ENCODE peak calls at places on chromosomes 16 and 17, in nine cellular contexts. E is ovary, R is Panc1, A is colonic mucosa, N is testis, C is astrocyte of the cerebellum, D is GM23338, U is esophagus squamous epithelium, Q is heart right ventricle. X is an unnamed sample.

GRCh38 chr17:39069114-39069756 is 82.2 kb downstream of the PLXDC1 start:
- DNase-seq in E (no peak), R (peak), A (no peak), N (peak), C (no peak), D (peak), U (no peak), Q (no peak), X (peak)

GRCh38 chr16:88510091-88510719 is 57.1 kb downstream of the ZFPM1 start:
- DNase-seq in E (no peak), R (no peak), A (no peak), N (no peak), C (peak), D (no peak), U (no peak), Q (no peak), X (no peak)

GRCh38 chr17:60383379-60383778 is 8.6 kb downstream of the USP32 start:
- DNase-seq in E (no peak), R (no peak), A (no peak), N (no peak), C (no peak), D (no peak), U (no peak), Q (no peak), X (no peak)

GRCh38 chr16:85330694-85331188 is 218.5 kb upstream of the CIBAR2 start:
- DNase-seq in E (no peak), R (peak), A (no peak), N (peak), C (peak), D (peak), U (no peak), Q (no peak), X (peak)

GRCh38 chr16:72825912-72826621 is 221.9 kb downstream of the ZFHX3 start:
- DNase-seq in E (no peak), R (no peak), A (no peak), N (no peak), C (no peak), D (no peak), U (no peak), Q (no peak), X (no peak)

GRCh38 chr17:3738562-3739295 is 15.0 kb downstream of the HASPIN start:
- DNase-seq in E (no peak), R (no peak), A (peak), N (peak), C (no peak), D (peak), U (no peak), Q (no peak), X (no peak)

GRCh38 chr17:63997341-63998048 is 656 bp upstream of the PRR29 start:
- DNase-seq in E (no peak), R (no peak), A (no peak), N (no peak), C (no peak), D (peak), U (no peak), Q (no peak), X (no peak)

GRCh38 chr16:56353054-56353921 is 72.1 kb downstream of the AMFR start:
- DNase-seq in E (no peak), R (no peak), A (no peak), N (peak), C (no peak), D (no peak), U (no peak), Q (no peak), X (no peak)

GRCh38 chr16:68287276-68288251 is 23.2 kb downstream of the SLC7A6OS start:
- DNase-seq in E (no peak), R (no peak), A (no peak), N (peak), C (peak), D (no peak), U (no peak), Q (peak), X (peak)

GRCh38 chr16:85402910-85403692 is 210.0 kb upstream of the GSE1 start:
- DNase-seq in E (peak), R (no peak), A (peak), N (peak), C (no peak), D (peak), U (no peak), Q (peak), X (peak)

GRCh38 chr17:43772877-43773648 is 5.7 kb downstream of the DUSP3 start:
- DNase-seq in E (no peak), R (no peak), A (no peak), N (no peak), C (no peak), D (no peak), U (no peak), Q (no peak), X (no peak)

GRCh38 chr16:76345093-76345735 is 68.0 kb downstream of the CNTNAP4 start:
- DNase-seq in E (no peak), R (no peak), A (no peak), N (no peak), C (peak), D (no peak), U (no peak), Q (no peak), X (peak)

GRCh38 chr17:18314059-18314730 is 599 bp downstream of the TOP3A start:
- DNase-seq in E (no peak), R (no peak), A (peak), N (no peak), C (no peak), D (no peak), U (no peak), Q (peak), X (no peak)

GRCh38 chr17:43140396-43141332 is 15.5 kb upstream of the BRCA1 start:
- DNase-seq in E (no peak), R (no peak), A (no peak), N (no peak), C (no peak), D (no peak), U (no peak), Q (no peak), X (no peak)

GRCh38 chr16:11256657-11257130 is 690 bp upstream of the SOCS1 start:
- DNase-seq in E (no peak), R (no peak), A (peak), N (peak), C (no peak), D (peak), U (no peak), Q (peak), X (peak)

GRCh38 chr17:871731-872517 is 89.8 kb downstream of the MRM3 start:
- DNase-seq in E (no peak), R (no peak), A (no peak), N (no peak), C (no peak), D (no peak), U (no peak), Q (no peak), X (no peak)

GRCh38 chr17:58268774-58269556 is 11.8 kb downstream of the MPO start:
- DNase-seq in E (no peak), R (no peak), A (no peak), N (no peak), C (no peak), D (no peak), U (no peak), Q (no peak), X (no peak)

GRCh38 chr17:67625971-67626370 is 91.8 kb upstream of the NOL11 start:
- DNase-seq in E (no peak), R (no peak), A (no peak), N (no peak), C (no peak), D (no peak), U (no peak), Q (no peak), X (no peak)

GRCh38 chr17:69457603-69458002 is 43.1 kb downstream of the MAP2K6 start:
- DNase-seq in E (no peak), R (no peak), A (no peak), N (no peak), C (no peak), D (no peak), U (no peak), Q (no peak), X (no peak)

GRCh38 chr16:8912793-8913192 is 30.6 kb downstream of the LITAFD start:
- DNase-seq in E (no peak), R (no peak), A (no peak), N (no peak), C (no peak), D (no peak), U (no peak), Q (no peak), X (no peak)

GRCh38 chr17:9195961-9196668 is 174.8 kb downstream of the NTN1 start:
- DNase-seq in E (no peak), R (no peak), A (peak), N (no peak), C (no peak), D (peak), U (no peak), Q (no peak), X (no peak)

GRCh38 chr17:50588391-50589111 is 28.0 kb downstream of the CACNA1G start:
- DNase-seq in E (peak), R (no peak), A (no peak), N (peak), C (no peak), D (no peak), U (no peak), Q (peak), X (no peak)

GRCh38 chr17:3843935-3844516 is 2.0 kb downstream of the NCBP3 start:
- DNase-seq in E (no peak), R (no peak), A (peak), N (no peak), C (no peak), D (peak), U (no peak), Q (no peak), X (peak)

DNA sequence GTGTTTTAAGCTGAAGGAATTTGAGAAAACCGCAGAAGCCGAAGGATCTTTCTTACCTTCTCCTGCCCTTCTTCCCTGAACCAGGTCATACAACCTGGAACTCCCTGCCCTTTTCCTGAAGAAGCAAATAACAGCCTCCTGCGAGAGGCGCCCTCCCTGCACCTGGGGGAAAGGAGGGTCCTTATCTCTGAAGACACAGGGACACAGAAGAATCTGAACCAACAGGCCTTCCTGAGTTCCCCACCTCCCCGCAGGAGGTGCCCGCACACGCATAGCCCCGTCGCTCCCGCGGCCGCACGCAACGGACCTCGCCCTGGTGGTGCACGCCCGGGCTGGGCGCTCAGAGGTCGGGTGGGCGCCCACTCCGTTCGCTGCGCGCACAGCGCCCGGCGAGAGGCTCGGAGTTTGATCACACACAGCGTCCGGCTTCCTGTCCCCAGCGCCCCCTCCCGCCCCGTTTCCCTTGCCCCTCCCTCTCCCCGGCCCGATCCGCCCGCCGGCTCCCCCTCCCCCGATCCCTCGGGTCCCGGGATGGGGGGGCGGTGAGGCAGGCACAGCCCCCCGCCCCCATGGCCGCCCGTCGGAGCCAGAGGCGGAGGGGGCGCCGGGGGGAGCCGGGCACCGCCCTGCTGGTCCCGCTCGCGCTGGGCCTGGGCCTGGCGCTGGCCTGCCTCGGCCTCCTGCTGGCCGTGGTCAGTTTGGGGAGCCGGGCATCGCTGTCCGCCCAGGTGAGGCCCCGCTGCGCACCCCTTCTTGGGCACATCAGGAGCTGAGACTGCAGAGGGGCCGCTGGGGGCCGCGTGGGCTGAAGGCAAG is at the start of gene TNFSF12:
- DNase-seq in E (peak), R (no peak), A (peak), N (peak), C (no peak), D (peak), U (no peak), Q (peak), X (no peak)
- TF ChIP-seq CTCF in E (no peak), R (no peak), A (no peak), N (no peak), C (peak), D (no peak), U (peak), Q (peak), X (no peak)

DNA sequence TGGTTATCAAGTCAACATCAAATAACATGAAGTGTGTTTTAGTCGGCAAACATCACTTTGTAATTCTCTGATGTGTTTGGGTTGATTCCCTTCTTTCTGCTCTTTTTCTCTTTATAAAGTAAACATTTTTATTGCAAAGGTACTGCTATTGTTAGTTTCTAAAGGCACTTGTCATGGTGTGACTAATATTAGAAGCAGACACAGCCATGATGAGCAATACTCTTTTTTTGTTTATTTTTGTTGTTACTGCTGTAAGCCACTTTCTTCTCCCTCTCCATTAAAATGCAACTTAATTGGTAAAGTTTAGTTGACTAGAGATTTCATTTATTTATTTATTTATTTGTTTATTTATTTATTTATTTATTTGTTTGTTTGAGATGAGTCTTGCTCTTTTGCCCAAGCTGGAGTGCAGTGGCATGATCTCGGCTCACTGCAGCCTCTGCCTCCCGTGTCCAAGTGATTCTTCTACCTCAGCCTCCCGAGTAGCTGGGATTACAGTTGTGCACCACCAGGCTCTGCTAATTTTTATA is 424.7 kb downstream of the WWOX start:
- DNase-seq in E (no peak), R (no peak), A (no peak), N (no peak), C (no peak), D (no peak), U (no peak), Q (no peak), X (no peak)
- H3K4me3 ChIP-seq in E (no peak), R (no peak), A (no peak), N (no peak), C (no peak), D (no peak), U (no peak), Q (no peak), X (no peak)

GRCh38 chr17:46776298-46777005 is 42.0 kb downstream of the WNT3 start:
- DNase-seq in E (no peak), R (no peak), A (no peak), N (no peak), C (no peak), D (no peak), U (no peak), Q (no peak), X (no peak)

GRCh38 chr17:46780003-46780373 is 38.5 kb downstream of the WNT3 start:
- DNase-seq in E (no peak), R (no peak), A (no peak), N (no peak), C (no peak), D (no peak), U (no peak), Q (no peak), X (no peak)

GRCh38 chr17:46774108-46774737 is 44.3 kb downstream of the WNT3 start:
- DNase-seq in E (no peak), R (no peak), A (no peak), N (no peak), C (no peak), D (no peak), U (no peak), Q (no peak), X (no peak)

GRCh38 chr17:46782250-46782953 is 36.1 kb downstream of the WNT3 start:
- DNase-seq in E (no peak), R (no peak), A (peak), N (no peak), C (no peak), D (peak), U (no peak), Q (no peak), X (no peak)

DNA sequence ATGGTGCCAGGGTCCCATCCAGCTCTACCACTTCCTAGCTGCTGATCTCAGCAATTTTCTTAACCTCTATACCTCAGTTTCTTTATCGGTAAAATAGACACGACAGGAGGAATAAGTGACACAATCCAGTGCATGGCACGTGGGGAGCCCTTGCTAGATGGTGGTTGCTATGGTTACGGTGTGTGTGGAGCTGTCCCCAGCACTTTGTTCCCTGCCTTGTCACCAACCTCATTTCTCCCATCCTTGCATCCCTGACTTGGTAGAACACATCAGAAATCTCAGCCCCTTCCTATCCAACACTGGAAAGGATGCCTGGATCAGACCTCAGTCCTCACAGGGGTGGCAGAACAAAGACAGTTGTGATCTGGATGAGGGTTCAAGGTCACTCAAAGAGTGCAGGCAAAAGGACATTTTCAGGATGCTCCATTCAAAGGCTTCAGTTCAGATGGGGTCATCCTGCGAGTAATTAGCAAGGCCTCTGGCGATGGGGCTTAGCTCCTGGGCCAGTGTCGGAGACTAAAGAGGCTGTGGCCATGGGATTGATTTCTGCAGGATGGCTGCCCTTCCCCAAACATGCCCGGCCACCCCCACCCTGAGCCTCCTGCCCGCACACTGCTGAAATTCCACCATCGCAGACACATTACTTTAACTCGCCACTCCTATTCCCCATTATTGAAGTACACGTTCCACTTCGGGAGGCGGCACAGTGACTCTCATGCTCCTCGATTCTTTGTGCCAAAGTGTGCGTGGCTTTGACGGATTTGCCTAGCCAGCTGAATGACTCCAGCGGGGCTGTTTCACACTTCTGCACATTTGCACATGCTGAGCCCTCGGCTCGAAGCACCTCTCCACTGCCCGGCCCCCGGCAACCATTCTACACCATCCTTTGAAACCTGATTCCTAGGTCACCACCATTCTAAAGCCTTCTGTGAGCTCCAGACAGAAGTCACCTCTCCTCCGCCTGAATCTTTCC is 40.3 kb downstream of the WNT3 start:
- DNase-seq in E (no peak), R (no peak), A (no peak), N (no peak), C (no peak), D (peak), U (no peak), Q (no peak), X (no peak)
- TF ChIP-seq CTCF in E (no peak), R (no peak), A (no peak), N (no peak), C (no peak), D (no peak), U (no peak), Q (no peak), X (no peak)

GRCh38 chr16:24507959-24508358 is 31.4 kb upstream of the RBBP6 start:
- DNase-seq in E (no peak), R (no peak), A (no peak), N (no peak), C (no peak), D (no peak), U (no peak), Q (no peak), X (no peak)

GRCh38 chr16:24505959-24506358 is 33.4 kb upstream of the RBBP6 start:
- DNase-seq in E (no peak), R (no peak), A (no peak), N (no peak), C (no peak), D (no peak), U (no peak), Q (no peak), X (no peak)

GRCh38 chr16:24508614-24509013 is 30.8 kb upstream of the RBBP6 start:
- DNase-seq in E (no peak), R (no peak), A (no peak), N (no peak), C (no peak), D (no peak), U (no peak), Q (no peak), X (peak)

GRCh38 chr16:24509536-24509935 is 29.8 kb upstream of the RBBP6 start:
- DNase-seq in E (no peak), R (no peak), A (no peak), N (no peak), C (no peak), D (no peak), U (no peak), Q (no peak), X (no peak)

GRCh38 chr16:24504467-24505345 is 34.7 kb upstream of the RBBP6 start:
- DNase-seq in E (peak), R (peak), A (peak), N (peak), C (peak), D (peak), U (no peak), Q (peak), X (peak)
- H3K4me3 ChIP-seq in E (no peak), R (no peak), A (no peak), N (no peak), C (no peak), D (no peak), U (no peak), Q (no peak), X (no peak)